ENCODE peak calls at places on chromosomes 1 and 21, in six cellular contexts. E is IMR-90, S is K562, U is HepG2, V is GM12878, D is HEK293T. T is an unnamed sample.

GRCh38 chr21:32539378-32539777 is 45.9 kb downstream of the TCP10L start:
- DNase-seq in E (no peak), S (no peak), U (no peak), V (no peak), D (no peak), T (no peak)

GRCh38 chr1:241292973-241293372 is 64.0 kb downstream of the RGS7 start:
- DNase-seq in E (no peak), S (no peak), U (no peak), V (no peak), D (no peak), T (no peak)

GRCh38 chr1:5509664-5510452 is 482.4 kb downstream of the NPHP4 start:
- DNase-seq in E (peak; percentile 15), S (peak; percentile 91), U (peak; percentile 9), V (no peak), D (peak; percentile 70), T (peak; percentile 9)

GRCh38 chr1:18941221-18942141 is 15.0 kb downstream of the IFFO2 start:
- DNase-seq in E (peak; percentile 97), S (no peak), U (peak; percentile 87), V (no peak), D (no peak), T (peak; percentile 66)

GRCh38 chr1:182348916-182349747 is 42.5 kb downstream of the GLUL start:
- DNase-seq in E (no peak), S (no peak), U (no peak), V (no peak), D (no peak), T (no peak)

GRCh38 chr1:15345711-15346355 is 63.9 kb upstream of the EFHD2 start:
- DNase-seq in E (no peak), S (peak; percentile 72), U (no peak), V (no peak), D (no peak), T (no peak)

GRCh38 chr1:246971322-246971721 is 36.5 kb downstream of the ZNF695 start:
- DNase-seq in E (peak; percentile 13), S (peak; percentile 25), U (peak; percentile 23), V (no peak), D (no peak), T (peak; percentile 60)

GRCh38 chr1:56529801-56530200 is 49.6 kb downstream of the PLPP3 start:
- DNase-seq in E (no peak), S (no peak), U (no peak), V (no peak), D (no peak), T (no peak)

GRCh38 chr21:15289896-15290841 is 225.4 kb upstream of the NRIP1 start:
- DNase-seq in E (no peak), S (peak; percentile 52), U (peak; percentile 22), V (no peak), D (peak; percentile 61), T (no peak)

GRCh38 chr21:43343992-43344886 is 82.7 kb downstream of the SIK1 start:
- DNase-seq in E (no peak), S (no peak), U (no peak), V (no peak), D (no peak), T (peak; percentile 94)

GRCh38 chr1:212987702-212988322 is 27.9 kb downstream of the ANGEL2 start:
- DNase-seq in E (peak; percentile 77), S (no peak), U (no peak), V (no peak), D (no peak), T (no peak)

GRCh38 chr1:2229032-2229920 is 1.2 kb downstream of the SKI start:
- DNase-seq in E (peak; percentile 69), S (no peak), U (no peak), V (no peak), D (no peak), T (peak; percentile 68)

GRCh38 chr21:42561742-42562141 is 48.1 kb downstream of the SLC37A1 start:
- DNase-seq in E (no peak), S (peak; percentile 71), U (peak; percentile 13), V (peak; percentile 62), D (no peak), T (no peak)

GRCh38 chr21:42160111-42160949 is 58.6 kb upstream of the ABCG1 start:
- DNase-seq in E (no peak), S (no peak), U (no peak), V (no peak), D (no peak), T (no peak)

GRCh38 chr1:47558601-47559593 is 121.1 kb downstream of the FOXD2 start:
- DNase-seq in E (no peak), S (no peak), U (peak; percentile 17), V (no peak), D (peak; percentile 37), T (peak; percentile 24)

GRCh38 chr1:204070895-204071294 is 2.0 kb upstream of the SOX13 start:
- DNase-seq in E (no peak), S (no peak), U (no peak), V (no peak), D (no peak), T (no peak)

DNA sequence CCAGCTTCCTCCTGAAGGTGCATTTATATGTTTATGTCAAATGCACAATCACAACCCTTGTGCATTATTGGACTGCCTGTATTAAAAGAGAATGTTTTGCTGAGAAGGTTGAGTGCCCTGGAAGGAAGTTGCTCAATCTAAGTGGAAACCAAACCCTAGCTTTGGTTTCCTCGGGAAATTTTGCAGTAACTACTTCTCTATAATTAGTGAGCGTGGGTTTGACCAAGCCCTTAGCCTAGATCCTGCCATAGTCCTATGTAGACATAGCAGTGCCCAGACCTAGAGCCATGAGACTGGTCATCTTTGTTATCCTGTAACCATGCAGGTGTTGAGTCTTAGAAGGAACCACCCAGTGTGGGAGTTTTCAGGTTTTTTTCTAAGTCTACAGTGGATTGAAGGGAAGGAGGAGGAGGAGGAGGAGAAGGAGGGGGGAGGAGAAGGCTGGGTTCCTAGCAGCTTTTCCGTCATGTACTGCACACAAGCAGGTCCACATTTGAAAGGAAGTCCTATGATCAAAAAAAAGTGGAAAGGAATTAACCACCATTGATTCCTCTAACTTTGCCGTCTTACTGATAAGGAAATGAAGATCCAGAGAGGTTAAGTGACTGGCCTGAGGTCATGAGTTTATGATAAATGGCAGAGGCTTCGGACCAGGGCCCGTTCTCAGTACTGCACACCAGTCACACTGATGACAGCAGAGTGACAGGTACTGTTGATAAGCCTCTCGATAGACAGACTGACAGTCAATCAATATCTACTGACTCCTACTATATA is 72.2 kb upstream of the LYST start:
- DNase-seq in E (no peak), S (no peak), U (no peak), V (peak; percentile 43), D (no peak), T (no peak)
- TF ChIP-seq BHLHE40 in E (no peak), S (no peak), U (no peak), V (no peak), D (no peak), T (no peak)

DNA sequence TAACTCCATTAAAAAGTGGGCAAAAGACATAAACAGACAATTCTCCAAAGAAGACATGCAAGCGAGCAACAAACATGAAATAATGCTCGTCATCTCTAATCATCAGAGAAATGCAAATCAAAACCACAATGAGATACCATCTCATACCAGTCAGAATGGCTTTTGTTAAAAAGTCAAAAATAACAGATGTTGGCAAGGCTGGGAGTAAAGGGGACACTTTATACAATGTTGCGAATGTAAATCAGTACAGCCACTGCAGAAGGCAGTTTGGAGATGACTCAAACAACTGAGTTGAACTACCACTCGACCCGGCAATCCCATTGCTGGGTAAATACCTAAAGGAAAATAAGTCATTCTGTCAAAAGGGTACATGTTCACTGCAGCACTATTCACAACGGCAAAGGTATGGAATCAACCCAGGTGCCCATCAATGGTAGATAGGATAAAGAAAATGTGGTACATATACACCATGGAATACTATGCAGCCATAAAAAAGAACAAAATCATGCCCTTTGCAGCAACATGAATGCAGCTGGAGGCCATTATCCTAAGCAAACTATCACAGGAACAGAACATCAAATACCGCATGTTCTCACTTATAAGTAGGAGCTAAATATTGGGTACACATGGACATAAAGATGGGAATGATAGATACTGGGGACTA is 25.9 kb downstream of the TSPAN2 start:
- DNase-seq in E (no peak), S (no peak), U (no peak), V (no peak), D (no peak), T (no peak)
- TF ChIP-seq BHLHE40 in E (no peak), S (no peak), U (no peak), V (no peak), D (no peak), T (no peak)

GRCh38 chr1:154186852-154187501 is 4.9 kb downstream of the TPM3 start:
- DNase-seq in E (no peak), S (no peak), U (no peak), V (no peak), D (no peak), T (no peak)
- TF ChIP-seq BHLHE40 in E (no peak), S (no peak), U (no peak), V (no peak), D (no peak), T (no peak)

DNA sequence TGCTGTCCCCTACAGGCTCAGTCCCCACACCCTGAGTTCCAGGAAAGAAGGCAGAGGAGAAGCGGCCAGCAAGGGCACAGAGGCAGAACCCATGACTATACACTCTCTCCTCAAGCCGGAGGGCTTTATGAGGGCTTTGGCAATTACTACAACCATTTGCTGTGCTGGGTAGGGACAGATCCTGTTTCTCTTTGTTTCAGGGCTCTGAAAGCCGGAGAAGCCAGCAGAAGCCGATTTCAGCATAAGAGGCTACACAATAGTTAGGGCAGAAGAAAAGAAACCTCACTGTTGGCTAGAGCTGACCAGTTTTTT is 13.9 kb downstream of the GPR3 start:
- DNase-seq in E (no peak), S (no peak), U (no peak), V (no peak), D (no peak), T (no peak)
- TF ChIP-seq BHLHE40 in E (no peak), S (no peak), U (no peak), V (no peak), D (no peak), T (no peak)

DNA sequence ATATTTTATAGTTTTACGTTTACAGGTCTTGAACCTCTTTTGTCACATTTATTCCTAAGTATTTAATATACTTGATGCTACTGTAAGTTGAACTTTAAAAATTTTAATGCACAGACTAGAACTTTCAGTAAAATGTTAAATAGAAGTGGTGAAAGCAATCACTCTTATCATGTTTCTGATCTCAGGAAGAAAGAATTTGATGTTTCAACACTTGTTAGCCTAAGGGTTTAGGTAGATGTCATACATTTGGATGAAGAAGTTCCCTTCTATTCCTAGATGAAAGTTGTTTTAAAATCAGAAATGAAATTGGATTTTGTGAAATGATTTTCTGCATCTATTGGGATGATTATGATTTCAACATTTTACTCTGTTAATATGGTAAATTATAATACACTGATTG is 63.6 kb upstream of the TTLL7 start:
- DNase-seq in E (no peak), S (no peak), U (no peak), V (no peak), D (no peak), T (no peak)
- TF ChIP-seq BHLHE40 in E (no peak), S (no peak), U (no peak), V (no peak), D (no peak), T (no peak)

GRCh38 chr1:45339694-45340558 is at the start of the genes MUTYH and TOE1:
- DNase-seq in E (peak; percentile 86), S (peak; percentile 98), U (peak; percentile 87), V (peak; percentile 73), D (peak; percentile 94), T (peak; percentile 92)
- TF ChIP-seq BHLHE40 in E (peak; percentile 5), S (peak; percentile 23), U (no peak), V (peak; percentile 46), D (no peak), T (no peak)

GRCh38 chr1:174266991-174267612 is 107.8 kb downstream of the RABGAP1L start:
- DNase-seq in E (no peak), S (no peak), U (peak; percentile 94), V (no peak), D (no peak), T (no peak)
- TF ChIP-seq BHLHE40 in E (no peak), S (no peak), U (no peak), V (no peak), D (no peak), T (no peak)

GRCh38 chr1:226337294-226337870 is 28.4 kb upstream of the LIN9 start:
- DNase-seq in E (no peak), S (no peak), U (no peak), V (no peak), D (no peak), T (no peak)
- TF ChIP-seq BHLHE40 in E (no peak), S (no peak), U (no peak), V (no peak), D (no peak), T (no peak)